ENCODE peak calls at places on chromosomes 6 and 20, in six cellular contexts. J is epithelial cell of esophagus, R is HCT116, L is BJ, P is right atrium auricular region, E is SK-N-SH. Y is an unnamed sample.

GRCh38 chr6:44542401-44543116 is 155.1 kb downstream of the CDC5L start:
- DNase-seq in E (no peak), J (no peak), L (no peak), P (peak), R (no peak), Y (peak)

GRCh38 chr6:134373282-134373922 is 55.5 kb upstream of the SGK1 start:
- DNase-seq in J (peak), L (peak), P (peak), E (no peak), R (no peak), Y (peak)

GRCh38 chr6:33313105-33313708 is 671 bp downstream of the TAPBP start:
- DNase-seq in L (no peak), E (peak), R (no peak), J (no peak), P (peak), Y (no peak)

GRCh38 chr20:58630063-58630462 is 21.0 kb upstream of the STX16 start:
- DNase-seq in P (no peak), R (no peak), E (no peak), L (no peak), J (peak), Y (no peak)

GRCh38 chr20:33370296-33370695 is 31.0 kb downstream of the CDK5RAP1 start:
- DNase-seq in R (no peak), J (peak), P (no peak), L (no peak), E (no peak), Y (no peak)

GRCh38 chr20:9028419-9028818 is 40.5 kb upstream of the PLCB4 start:
- DNase-seq in E (no peak), L (no peak), J (no peak), P (no peak), R (no peak), Y (no peak)

GRCh38 chr6:158629376-158630221 is 14.9 kb downstream of the DYNLT1 start:
- DNase-seq in R (no peak), P (peak), L (no peak), J (no peak), E (no peak), Y (no peak)

GRCh38 chr20:54320148-54320607 is 112.3 kb downstream of the PFDN4 start:
- DNase-seq in J (peak), P (no peak), E (no peak), L (no peak), R (no peak), Y (no peak)

GRCh38 chr20:15807271-15807670 is 766.0 kb downstream of the KIF16B start:
- DNase-seq in R (no peak), P (no peak), J (no peak), E (no peak), L (no peak), Y (no peak)

GRCh38 chr20:43955244-43956191 is 40.9 kb downstream of the TOX2 start:
- DNase-seq in P (no peak), R (peak), J (peak), E (no peak), L (peak), Y (peak)

GRCh38 chr6:24492475-24492874 is 2.3 kb upstream of the ALDH5A1 start:
- DNase-seq in J (peak), R (no peak), P (peak), L (no peak), E (no peak), Y (no peak)

GRCh38 chr6:28940859-28941680 is 17.3 kb upstream of the TRIM27 start:
- DNase-seq in P (peak), L (peak), J (peak), E (no peak), R (peak), Y (peak)

GRCh38 chr6:169189227-169189626 is 64.4 kb downstream of the THBS2 start:
- DNase-seq in P (no peak), J (no peak), L (no peak), E (no peak), R (no peak), Y (no peak)

GRCh38 chr6:17431581-17431980 is 38.2 kb downstream of the CAP2 start:
- DNase-seq in R (no peak), J (peak), P (no peak), L (no peak), E (no peak), Y (no peak)

GRCh38 chr6:93036835-93037234 is 382.5 kb downstream of the EPHA7 start:
- DNase-seq in E (no peak), R (no peak), P (no peak), L (no peak), J (peak), Y (peak)
- TF ChIP-seq CTCF in E (peak), R (no peak), P (no peak), L (no peak), J (peak), Y (peak)

DNA sequence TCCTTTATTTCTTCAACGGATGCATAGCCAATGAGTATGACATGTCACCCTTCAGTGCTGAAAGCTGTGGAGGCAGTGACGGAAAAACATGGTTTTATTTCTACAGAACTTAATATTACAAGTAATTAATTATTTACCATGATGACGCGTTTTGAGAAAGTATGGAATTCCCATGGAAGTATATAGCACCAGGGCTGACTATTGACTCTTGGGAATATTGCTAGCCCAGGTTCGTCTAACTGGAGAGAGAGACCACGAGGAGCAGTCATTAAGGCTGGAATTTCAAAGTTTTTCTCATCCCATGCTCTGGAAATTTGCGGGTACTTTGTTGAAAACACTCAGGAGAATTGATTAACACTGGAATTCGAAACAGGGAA is 155.2 kb upstream of the PRSS16 start:
- DNase-seq in R (no peak), E (peak), J (no peak), L (no peak), P (no peak), Y (no peak)
- H3K4me3 ChIP-seq in R (peak), E (peak), J (peak), L (peak), P (no peak), Y (peak)

GRCh38 chr6:144266091-144266649 is 19.0 kb upstream of the UTRN start:
- DNase-seq in P (peak), E (no peak), J (peak), R (peak), L (no peak), Y (peak)
- TF ChIP-seq CTCF in P (no peak), E (no peak), J (no peak), R (no peak), L (no peak), Y (no peak)

GRCh38 chr6:40798069-40798770 is 211.1 kb upstream of the LRFN2 start:
- DNase-seq in P (no peak), R (no peak), J (no peak), E (no peak), L (no peak), Y (no peak)

GRCh38 chr6:40794581-40794980 is 207.4 kb upstream of the LRFN2 start:
- DNase-seq in P (no peak), J (no peak), E (no peak), R (no peak), L (no peak), Y (no peak)

GRCh38 chr6:40799296-40800020 is 212.3 kb upstream of the LRFN2 start:
- DNase-seq in J (no peak), R (no peak), E (no peak), P (no peak), L (no peak), Y (no peak)

GRCh38 chr6:40792183-40792582 is 205.0 kb upstream of the LRFN2 start:
- DNase-seq in P (no peak), J (no peak), R (no peak), L (no peak), E (no peak), Y (no peak)

DNA sequence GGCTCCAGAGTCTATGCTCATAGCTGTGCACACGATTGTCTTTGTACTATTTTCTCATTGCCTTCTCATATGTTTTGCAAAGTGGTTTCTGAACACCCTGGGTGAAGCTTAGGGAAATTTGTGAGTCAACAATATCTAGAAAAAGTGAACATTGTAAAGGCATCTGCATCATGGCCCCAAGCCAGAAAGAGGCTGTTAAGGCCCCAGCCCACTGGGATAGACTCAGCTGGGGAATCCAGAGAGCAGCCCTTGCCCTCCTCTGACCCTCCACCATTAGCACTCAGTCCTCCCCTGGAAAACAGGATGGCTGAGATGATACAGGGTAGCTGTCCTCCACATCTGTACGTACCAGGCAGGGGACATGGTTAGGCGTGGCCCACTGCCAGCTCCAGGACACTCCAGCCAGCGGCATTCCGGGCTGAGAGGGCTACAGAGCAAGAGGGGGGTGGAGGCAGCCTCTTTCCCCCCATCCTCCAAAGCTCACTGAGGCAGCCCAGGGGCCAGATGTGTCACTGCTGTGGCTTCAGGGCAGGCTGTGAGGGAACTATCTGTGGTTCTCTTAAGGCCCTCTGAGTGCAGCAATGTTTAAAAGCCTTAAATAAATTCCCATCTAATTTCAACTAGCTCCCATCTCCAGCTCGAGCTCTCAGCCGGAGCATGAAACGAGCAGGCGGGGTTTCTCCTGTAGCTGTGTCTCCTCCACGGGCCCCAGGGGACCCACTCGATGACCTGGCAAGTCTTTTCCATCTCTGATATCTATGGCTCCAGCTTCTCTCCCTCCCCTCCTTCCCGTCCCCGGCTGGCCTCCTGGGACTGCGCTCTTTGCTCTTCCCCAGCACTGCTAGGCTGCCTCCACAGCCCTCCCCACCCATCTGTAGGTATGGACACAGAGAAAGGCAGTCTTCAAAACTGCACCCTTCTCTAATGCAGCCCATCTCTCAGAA is 209.4 kb upstream of the LRFN2 start:
- DNase-seq in P (no peak), E (peak), L (no peak), R (no peak), J (no peak), Y (no peak)
- H3K4me3 ChIP-seq in P (no peak), E (no peak), L (no peak), R (no peak), J (no peak), Y (no peak)

DNA sequence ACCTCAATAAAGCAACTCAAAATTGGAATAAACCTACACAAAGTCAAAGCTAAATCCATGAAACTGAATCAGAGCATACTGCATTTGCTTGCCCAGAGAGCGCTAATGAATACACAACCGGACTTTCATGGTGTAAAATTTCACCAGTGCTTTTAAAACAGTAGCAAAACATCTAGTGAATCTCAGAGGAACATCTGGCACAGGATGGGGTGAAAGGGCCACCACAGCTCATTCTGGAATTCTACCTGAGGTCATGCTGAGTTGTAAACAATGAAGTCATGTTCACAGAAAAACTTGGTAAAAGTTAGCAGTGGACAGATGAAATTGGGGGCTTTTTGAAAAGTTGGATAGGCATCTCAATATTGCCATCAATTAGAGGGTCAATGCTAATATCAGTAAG is 125.6 kb upstream of the STXBP5 start:
- DNase-seq in E (no peak), P (no peak), J (no peak), R (no peak), L (no peak), Y (peak)
- TF ChIP-seq CTCF in E (no peak), P (no peak), J (no peak), R (no peak), L (no peak), Y (no peak)

DNA sequence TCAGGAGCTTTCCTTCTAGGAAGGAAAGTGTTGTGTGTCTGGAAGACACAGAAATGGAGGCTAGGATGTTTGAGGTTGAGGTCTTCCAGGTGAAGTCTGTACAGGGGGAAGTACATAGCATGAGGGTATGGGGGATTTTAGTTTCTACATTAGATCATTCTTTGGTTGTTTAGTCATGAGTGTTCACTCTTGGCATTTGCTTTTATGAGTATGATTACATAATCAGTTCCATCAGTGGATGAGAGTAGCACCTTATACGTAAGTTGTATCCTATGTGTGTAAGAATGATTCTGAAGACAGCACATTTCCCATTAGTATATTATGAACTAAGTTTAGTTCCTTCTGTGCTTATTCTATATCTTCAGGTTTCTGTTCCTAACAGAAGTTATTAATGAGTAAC is 1.9 kb downstream of the CDYL start:
- DNase-seq in R (no peak), E (no peak), P (no peak), L (no peak), J (peak), Y (no peak)
- H3K4me3 ChIP-seq in R (peak), E (peak), P (no peak), L (no peak), J (peak), Y (peak)

GRCh38 chr20:24164360-24164759 is 175.8 kb upstream of the GGTLC1 start:
- DNase-seq in E (peak), L (no peak), P (no peak), J (peak), R (no peak), Y (no peak)
- TF ChIP-seq CTCF in E (peak), L (peak), P (no peak), J (peak), R (peak), Y (peak)

GRCh38 chr6:43506171-43506570 is 4.0 kb downstream of the LRRC73 start:
- DNase-seq in E (no peak), J (no peak), P (no peak), R (no peak), L (no peak), Y (no peak)
- H3K4me3 ChIP-seq in E (no peak), J (no peak), P (no peak), R (no peak), L (no peak), Y (no peak)

GRCh38 chr20:48295445-48295903 is 510.2 kb upstream of the SULF2 start:
- DNase-seq in P (no peak), J (peak), R (peak), L (peak), E (no peak), Y (peak)

GRCh38 chr20:48294196-48294595 is 508.9 kb upstream of the SULF2 start:
- DNase-seq in R (no peak), L (no peak), J (no peak), E (no peak), P (no peak), Y (no peak)

GRCh38 chr20:48298424-48298823 is 513.1 kb upstream of the SULF2 start:
- DNase-seq in R (no peak), P (no peak), L (no peak), J (no peak), E (no peak), Y (no peak)

GRCh38 chr20:48294942-48295341 is 509.7 kb upstream of the SULF2 start:
- DNase-seq in L (no peak), J (no peak), R (no peak), P (no peak), E (no peak), Y (no peak)

DNA sequence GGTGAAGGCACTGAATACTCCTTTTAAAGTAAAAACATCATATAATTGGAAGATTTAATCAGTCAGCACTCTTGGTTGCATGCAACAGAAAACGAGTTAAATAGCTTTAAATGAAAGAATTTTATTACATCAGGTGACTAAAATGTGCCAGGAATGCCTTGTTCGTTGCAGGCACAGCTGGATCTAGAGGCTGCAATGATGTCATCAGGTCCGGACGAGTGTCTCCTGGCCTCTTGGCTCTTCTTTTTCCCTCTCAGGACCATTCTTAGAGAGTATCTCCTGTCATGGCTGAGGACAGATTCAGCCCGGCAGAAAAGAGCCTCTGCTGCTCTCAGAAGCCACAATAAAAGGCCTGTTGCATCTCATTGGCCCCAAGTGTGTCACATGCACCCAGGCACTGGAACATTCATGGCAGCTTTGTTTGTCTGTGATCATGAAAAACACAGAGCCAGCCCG is 510.7 kb upstream of the SULF2 start:
- DNase-seq in E (no peak), R (no peak), J (no peak), P (no peak), L (peak), Y (no peak)
- TF ChIP-seq CTCF in E (no peak), R (no peak), J (no peak), P (no peak), L (no peak), Y (no peak)